ENCODE peak calls at places on chromosomes 11 and 22, in seven cellular contexts. L is HEK293T; U is H4; Y is fibroblast of lung; K is fibroblast of the aortic adventitia; X is stimulated activated effector memory CD8-positive, alpha-beta T cell treated with anti-CD3 and anti-CD28 coated beads, Interleukin-12 subunit alpha, Interleukin-12 subunit beta, amount 100 ng/mL, for 72 hours; R is neural crest cell. Z is an unnamed sample.

GRCh38 chr11:44731685-44732411 is 5.1 kb downstream of the TSPAN18 start:
- DNase-seq in L (no peak), U (no peak), Y (no peak), K (peak), X (no peak), R (no peak), Z (no peak)

GRCh38 chr22:30783021-30783420 is 88.3 kb downstream of the OSBP2 start:
- DNase-seq in L (no peak), U (no peak), Y (no peak), K (no peak), X (no peak), R (no peak), Z (no peak)

GRCh38 chr11:12680246-12680939 is 6.2 kb downstream of the TEAD1 start:
- DNase-seq in L (peak), U (peak), Y (peak), K (peak), X (no peak), R (peak), Z (peak)

GRCh38 chr11:117300301-117300700 is 9.2 kb downstream of the BACE1-AS start:
- DNase-seq in L (no peak), U (no peak), Y (peak), K (peak), X (no peak), R (peak), Z (no peak)

GRCh38 chr11:59557940-59558643 is 46.8 kb downstream of the OR4D9 start:
- DNase-seq in L (no peak), U (no peak), Y (no peak), K (no peak), X (no peak), R (no peak), Z (no peak)

GRCh38 chr11:36186340-36186739 is 102.9 kb downstream of the COMMD9 start:
- DNase-seq in L (no peak), U (peak), Y (peak), K (peak), X (no peak), R (no peak), Z (no peak)

GRCh38 chr11:63913866-63914830 is 2.8 kb downstream of the RCOR2 start:
- DNase-seq in L (no peak), U (no peak), Y (no peak), K (no peak), X (no peak), R (no peak), Z (no peak)

GRCh38 chr11:76834151-76834550 is 26.6 kb upstream of the ACER3 start:
- DNase-seq in L (no peak), U (peak), Y (no peak), K (no peak), X (no peak), R (no peak), Z (no peak)

GRCh38 chr11:84890706-84891105 is 736.4 kb downstream of the DLG2 start:
- DNase-seq in L (no peak), U (no peak), Y (peak), K (no peak), X (no peak), R (no peak), Z (no peak)

GRCh38 chr11:134752964-134753804 is 341.1 kb upstream of the B3GAT1 start:
- DNase-seq in L (no peak), U (no peak), Y (no peak), K (no peak), X (no peak), R (no peak), Z (no peak)